ENCODE peak calls at places on chromosomes 6 and 20, in four cellular contexts. A is stimulated activated CD4-positive, alpha-beta T cell treated with anti-CD3 and anti-CD28 coated beads, Interleukin-15, amount 100 ng/mL, for 1 hour; Q is NCI-H2029; G is GM18507. T is an unnamed sample.

GRCh38 chr6:4585682-4586468 is 190.3 kb upstream of the CDYL start:
- DNase-seq in A (no peak), Q (no peak), G (no peak), T (no peak)

GRCh38 chr6:41392249-41392648 is 56.8 kb downstream of the NCR2 start:
- DNase-seq in A (no peak), Q (no peak), G (no peak), T (no peak)

GRCh38 chr6:121319112-121319553 is 15.1 kb downstream of the TBC1D32 start:
- DNase-seq in A (no peak), Q (no peak), G (no peak), T (no peak)

GRCh38 chr6:144712541-144712940 is 427.4 kb downstream of the UTRN start:
- DNase-seq in A (no peak), Q (no peak), G (no peak), T (no peak)

GRCh38 chr6:163415176-163415619 is 680 bp downstream of the QKI start:
- DNase-seq in A (no peak), Q (no peak), G (no peak), T (no peak)

GRCh38 chr20:62953839-62954703 is 1.6 kb downstream of the SLC17A9 start:
- DNase-seq in A (no peak), Q (peak; percentile 19), G (peak; percentile 80), T (peak; percentile 41)

GRCh38 chr6:166716910-166717617 is 90.0 kb upstream of the RPS6KA2 start:
- DNase-seq in A (no peak), Q (no peak), G (no peak), T (no peak)

GRCh38 chr20:37821691-37822655 is 81.0 kb upstream of the VSTM2L start:
- DNase-seq in A (no peak), Q (no peak), G (no peak), T (no peak)

GRCh38 chr6:42313941-42314570 is 96.4 kb upstream of the MRPS10 start:
- DNase-seq in A (no peak), Q (no peak), G (no peak), T (no peak)

GRCh38 chr6:127186889-127187288 is 68.4 kb downstream of the RSPO3 start:
- DNase-seq in A (peak; percentile 53), Q (no peak), G (no peak), T (no peak)

GRCh38 chr6:2630362-2630761 is 120.4 kb downstream of the MYLK4 start:
- DNase-seq in A (no peak), Q (no peak), G (no peak), T (no peak)

GRCh38 chr20:38218566-38218885 is 42.0 kb downstream of the KIAA1755 start:
- DNase-seq in A (no peak), Q (no peak), G (no peak), T (no peak)

GRCh38 chr6:150894935-150895686 is 29.6 kb downstream of the MTHFD1L start:
- DNase-seq in A (no peak), Q (peak; percentile 25), G (no peak), T (no peak)

GRCh38 chr6:113047148-113047547 is 700.0 kb downstream of the RFPL4B start:
- DNase-seq in A (no peak), Q (no peak), G (no peak), T (no peak)

GRCh38 chr20:35271904-35272303 is 6.0 kb downstream of the MMP24OS start:
- DNase-seq in A (no peak), Q (no peak), G (no peak), T (no peak)

GRCh38 chr6:3808759-3809514 is 40.2 kb upstream of the FAM50B start:
- DNase-seq in A (no peak), Q (no peak), G (no peak), T (no peak)

GRCh38 chr6:166194885-166195860 is 27.5 kb upstream of the TBXT start:
- DNase-seq in A (no peak), Q (no peak), G (no peak), T (no peak)

GRCh38 chr6:90231798-90232197 is 64.8 kb downstream of the BACH2 start:
- DNase-seq in A (no peak), Q (no peak), G (no peak), T (no peak)

GRCh38 chr6:166959906-166960608 is 3.7 kb upstream of the RNASET2 start:
- DNase-seq in A (no peak), Q (no peak), G (no peak), T (no peak)

GRCh38 chr6:71287926-71288227 is 734 bp upstream of the OGFRL1 start:
- DNase-seq in A (no peak), Q (no peak), G (no peak), T (no peak)

GRCh38 chr6:157058574-157058973 is 264.7 kb downstream of the TMEM242 start:
- DNase-seq in A (no peak), Q (no peak), G (no peak), T (no peak)

GRCh38 chr6:89610149-89610642 is 28.4 kb downstream of the LYRM2 start:
- DNase-seq in A (peak; percentile 69), Q (peak; percentile 47), G (peak; percentile 36), T (peak; percentile 71)

GRCh38 chr6:170024940-170025339 is 265.9 kb downstream of the DLL1 start:
- DNase-seq in A (no peak), Q (peak; percentile 90), G (no peak), T (no peak)

GRCh38 chr6:167856999-167857660 is 30.4 kb downstream of the AFDN start:
- DNase-seq in A (no peak), Q (no peak), G (no peak), T (no peak)

GRCh38 chr6:111711476-111711875 is 105.8 kb upstream of the TRAF3IP2 start:
- DNase-seq in A (no peak), Q (peak; percentile 81), G (no peak), T (no peak)

GRCh38 chr6:12577124-12577845 is 139.3 kb upstream of the PHACTR1 start:
- DNase-seq in A (no peak), Q (no peak), G (no peak), T (no peak)

GRCh38 chr20:7843613-7844012 is 96.6 kb downstream of the HAO1 start:
- DNase-seq in A (no peak), Q (no peak), G (no peak), T (no peak)